ENCODE peak calls at places on chromosomes 1 and 21, in four cellular contexts. Z is CD4-positive, CD25-positive, alpha-beta regulatory T cell; C is EH; X is fibroblast of lung. B is an unnamed sample.

GRCh38 chr1:218499021-218499691 is 154.0 kb downstream of the TGFB2 start:
- DNase-seq in Z (no peak), C (peak; percentile 98), X (peak; percentile 97), B (peak; percentile 98)

GRCh38 chr21:43023175-43023574 is 48.8 kb downstream of the PKNOX1 start:
- DNase-seq in Z (no peak), C (no peak), X (no peak), B (no peak)

GRCh38 chr1:51192213-51192843 is 43.7 kb upstream of the RNF11 start:
- DNase-seq in Z (peak; percentile 38), C (peak; percentile 83), X (peak; percentile 70), B (peak; percentile 51)

GRCh38 chr1:17419626-17420328 is 19.7 kb downstream of the RCC2 start:
- DNase-seq in Z (peak; percentile 65), C (peak; percentile 59), X (peak; percentile 23), B (no peak)

GRCh38 chr1:44988531-44989156 is 2.2 kb upstream of the EIF2B3 start:
- DNase-seq in Z (no peak), C (no peak), X (no peak), B (no peak)

GRCh38 chr1:85342177-85342576 is 65.7 kb upstream of the BCL10 start:
- DNase-seq in Z (no peak), C (peak; percentile 75), X (peak; percentile 82), B (peak; percentile 81)

GRCh38 chr1:112674440-112674985 is at the start of gene MOV10:
- DNase-seq in Z (peak; percentile 55), C (peak; percentile 81), X (peak; percentile 74), B (peak; percentile 64)

GRCh38 chr1:1678581-1679380 is 13.8 kb downstream of the SLC35E2B start:
- DNase-seq in Z (peak; percentile 49), C (peak; percentile 8), X (no peak), B (no peak)

GRCh38 chr1:38244218-38244617 is 197.6 kb upstream of the POU3F1 start:
- DNase-seq in Z (no peak), C (no peak), X (no peak), B (no peak)

GRCh38 chr1:160951443-160952128 is 3.0 kb downstream of the ITLN2 start:
- DNase-seq in Z (peak; percentile 73), C (peak; percentile 59), X (peak; percentile 12), B (no peak)

GRCh38 chr1:172089768-172090510 is 248.6 kb downstream of the DNM3 start:
- DNase-seq in Z (peak; percentile 57), C (peak; percentile 56), X (peak; percentile 47), B (peak; percentile 29)

GRCh38 chr1:20551945-20552727 is at the start of gene FAM43B:
- DNase-seq in Z (no peak), C (peak; percentile 48), X (peak; percentile 58), B (peak; percentile 38)

GRCh38 chr1:182630586-182630985 is 26.4 kb upstream of the RGS16 start:
- DNase-seq in Z (no peak), C (peak; percentile 27), X (peak; percentile 19), B (no peak)

GRCh38 chr21:46093668-46094400 is 4.1 kb upstream of the COL6A2 start:
- DNase-seq in Z (no peak), C (no peak), X (no peak), B (no peak)

GRCh38 chr21:14773777-14774345 is 227.7 kb upstream of the SAMSN1 start:
- DNase-seq in Z (peak; percentile 38), C (no peak), X (no peak), B (no peak)

GRCh38 chr1:191674780-191675179 is 483.5 kb upstream of the RGS18 start:
- DNase-seq in Z (no peak), C (no peak), X (no peak), B (no peak)

GRCh38 chr21:16078382-16078781 is 348.6 kb downstream of the USP25 start:
- DNase-seq in Z (no peak), C (no peak), X (no peak), B (no peak)

GRCh38 chr1:29237906-29238600 is 1.7 kb downstream of the PTPRU start:
- DNase-seq in Z (no peak), C (peak; percentile 42), X (peak; percentile 43), B (no peak)

GRCh38 chr1:110615548-110616130 is 9.5 kb upstream of the KCNA2 start:
- DNase-seq in Z (peak; percentile 43), C (peak; percentile 65), X (peak; percentile 34), B (peak; percentile 19)

GRCh38 chr21:36542312-36543101 is 62.6 kb upstream of the CLDN14 start:
- DNase-seq in Z (no peak), C (no peak), X (no peak), B (no peak)

GRCh38 chr21:30936207-30936606 is 54.8 kb upstream of the KRTAP11-1 start:
- DNase-seq in Z (no peak), C (no peak), X (no peak), B (no peak)

GRCh38 chr1:206560021-206560716 is 52.1 kb downstream of the EIF2D start:
- DNase-seq in Z (no peak), C (no peak), X (no peak), B (no peak)

GRCh38 chr1:224623310-224623714 is 7.2 kb downstream of the CNIH3 start:
- DNase-seq in Z (no peak), C (peak; percentile 80), X (peak; percentile 83), B (peak; percentile 77)

GRCh38 chr1:204260601-204261197 is 46.9 kb upstream of the GOLT1A start:
- DNase-seq in Z (no peak), C (no peak), X (no peak), B (no peak)

GRCh38 chr1:15100369-15101111 is 53.0 kb upstream of the TMEM51 start:
- DNase-seq in Z (peak; percentile 9), C (peak; percentile 36), X (peak; percentile 33), B (peak; percentile 4)

GRCh38 chr1:243264718-243265117 is 8.9 kb downstream of the SDCCAG8 start:
- DNase-seq in Z (no peak), C (peak; percentile 84), X (peak; percentile 78), B (peak; percentile 72)